ENCODE peak calls at places on chromosome 16, in nine cellular contexts. J, O, Y, N, H, I, M, V and D are unnamed samples.

GRCh38 chr16:75460441-75460840 is 4.0 kb downstream of the TMEM170A start:
- DNase-seq in J (no peak), O (no peak), Y (no peak), N (no peak), H (no peak), I (no peak), M (no peak), V (no peak), D (no peak)

GRCh38 chr16:87953308-87954208 is 2.3 kb downstream of the BANP start:
- DNase-seq in J (no peak), O (no peak), Y (peak; percentile 22), N (no peak), H (no peak), I (no peak), M (no peak), V (no peak), D (no peak)

GRCh38 chr16:48384305-48384981 is 770 bp downstream of the SIAH1 start:
- DNase-seq in J (peak; percentile 77), O (peak; percentile 33), Y (peak; percentile 47), N (no peak), H (no peak), I (peak; percentile 15), M (peak; percentile 64), V (peak; percentile 30), D (peak; percentile 45)

GRCh38 chr16:88063201-88063773 is 112.1 kb downstream of the BANP start:
- DNase-seq in J (no peak), O (no peak), Y (peak; percentile 63), N (no peak), H (no peak), I (peak; percentile 27), M (no peak), V (no peak), D (no peak)

GRCh38 chr16:5870886-5871715 is 773.5 kb upstream of the EEF2KMT start:
- DNase-seq in J (no peak), O (no peak), Y (no peak), N (no peak), H (no peak), I (no peak), M (no peak), V (no peak), D (no peak)

GRCh38 chr16:17470871-17471744 is at the start of gene XYLT1:
- DNase-seq in J (peak; percentile 97), O (peak; percentile 30), Y (peak; percentile 30), N (peak; percentile 16), H (peak; percentile 45), I (no peak), M (no peak), V (peak; percentile 33), D (peak; percentile 91)

GRCh38 chr16:55955845-55956244 is 80.7 kb upstream of the CES5A start:
- DNase-seq in J (no peak), O (no peak), Y (no peak), N (no peak), H (no peak), I (peak; percentile 50), M (no peak), V (no peak), D (no peak)

GRCh38 chr16:89369266-89369895 is 121.0 kb downstream of the ANKRD11 start:
- DNase-seq in J (no peak), O (no peak), Y (no peak), N (no peak), H (no peak), I (no peak), M (no peak), V (no peak), D (no peak)

GRCh38 chr16:81790772-81791171 is 11.7 kb downstream of the PLCG2 start:
- DNase-seq in J (no peak), O (no peak), Y (no peak), N (no peak), H (no peak), I (no peak), M (no peak), V (no peak), D (no peak)

GRCh38 chr16:11232852-11233726 is 22.9 kb downstream of the SOCS1 start:
- DNase-seq in J (peak; percentile 77), O (peak; percentile 94), Y (no peak), N (no peak), H (peak; percentile 52), I (no peak), M (no peak), V (peak; percentile 92), D (no peak)

GRCh38 chr16:86258713-86259112 is 251.6 kb upstream of the FOXF1 start:
- DNase-seq in J (no peak), O (no peak), Y (peak; percentile 44), N (no peak), H (no peak), I (no peak), M (no peak), V (no peak), D (no peak)

GRCh38 chr16:10558746-10559641 is 21.4 kb downstream of the EMP2 start:
- DNase-seq in J (peak; percentile 88), O (no peak), Y (no peak), N (peak; percentile 81), H (no peak), I (no peak), M (no peak), V (no peak), D (no peak)

GRCh38 chr16:87233928-87234327 is 83.3 kb downstream of the C16orf95 start:
- DNase-seq in J (no peak), O (no peak), Y (peak; percentile 63), N (no peak), H (no peak), I (no peak), M (peak; percentile 36), V (no peak), D (no peak)

GRCh38 chr16:86985656-86986030 is 331.5 kb downstream of the C16orf95 start:
- DNase-seq in J (no peak), O (no peak), Y (no peak), N (no peak), H (no peak), I (no peak), M (no peak), V (no peak), D (no peak)

GRCh38 chr16:49858200-49859129 is 2.6 kb upstream of the ZNF423 start:
- DNase-seq in J (peak; percentile 87), O (peak; percentile 50), Y (peak; percentile 43), N (no peak), H (peak; percentile 32), I (peak; percentile 46), M (peak; percentile 21), V (peak; percentile 28), D (no peak)

GRCh38 chr16:4025428-4025827 is 90.8 kb downstream of the ADCY9 start:
- DNase-seq in J (no peak), O (no peak), Y (no peak), N (no peak), H (no peak), I (no peak), M (no peak), V (no peak), D (no peak)

GRCh38 chr16:57723170-57723569 is 12.4 kb upstream of the KATNB1 start:
- DNase-seq in J (no peak), O (no peak), Y (no peak), N (no peak), H (no peak), I (no peak), M (peak; percentile 63), V (no peak), D (no peak)

GRCh38 chr16:50667497-50668367 is 13.4 kb downstream of the SNX20 start:
- DNase-seq in J (no peak), O (no peak), Y (no peak), N (no peak), H (no peak), I (no peak), M (no peak), V (no peak), D (no peak)